ENCODE peak calls at places on chromosome 1, in eight cellular contexts. Y is fibroblast of lung; D is tibial artery; H is A549; F is neuronal stem cell; S is thoracic aorta; B is CD8-positive, alpha-beta T cell; W is AG04450. X is an unnamed sample.

GRCh38 chr1:29354511-29355098 is 118.3 kb downstream of the PTPRU start:
- DNase-seq in D (no peak), F (no peak), Y (no peak), S (no peak), W (no peak), H (no peak), B (no peak), X (no peak)

GRCh38 chr1:197797010-197797409 is 21.7 kb upstream of the DENND1B start:
- DNase-seq in H (no peak), Y (no peak), W (no peak), F (no peak), B (no peak), D (no peak), S (no peak), X (no peak)

GRCh38 chr1:55699151-55699695 is 484.1 kb upstream of the USP24 start:
- DNase-seq in D (no peak), S (no peak), B (no peak), H (no peak), W (no peak), F (no peak), Y (no peak), X (no peak)

GRCh38 chr1:3695326-3696217 is 43.3 kb downstream of the TP73 start:
- DNase-seq in F (peak), B (peak), D (no peak), W (no peak), H (peak), Y (peak), S (no peak), X (peak)

GRCh38 chr1:160282807-160283206 is 2.1 kb downstream of the PEX19 start:
- DNase-seq in D (no peak), S (no peak), B (no peak), W (no peak), Y (no peak), H (no peak), F (no peak), X (no peak)

GRCh38 chr1:85404393-85404792 is 60.6 kb downstream of the DDAH1 start:
- DNase-seq in D (no peak), B (no peak), H (no peak), F (no peak), W (no peak), S (no peak), Y (no peak), X (no peak)

GRCh38 chr1:3763351-3764125 is 9.0 kb upstream of the SMIM1 start:
- DNase-seq in W (no peak), Y (no peak), B (no peak), S (no peak), D (no peak), F (no peak), H (no peak), X (no peak)

GRCh38 chr1:235635938-235636663 is 13.5 kb downstream of the GNG4 start:
- DNase-seq in B (no peak), H (no peak), D (peak), S (no peak), Y (no peak), W (no peak), F (no peak), X (no peak)

GRCh38 chr1:226820935-226821718 is 49.3 kb upstream of the PSEN2 start:
- DNase-seq in D (peak), B (no peak), S (peak), W (peak), Y (peak), F (no peak), H (peak), X (peak)

GRCh38 chr1:101757985-101758384 is 238.7 kb downstream of the OLFM3 start:
- DNase-seq in D (no peak), B (no peak), H (no peak), S (no peak), Y (no peak), W (no peak), F (no peak), X (no peak)

GRCh38 chr1:79252598-79252997 is 246.1 kb upstream of the ADGRL4 start:
- DNase-seq in B (no peak), W (no peak), Y (no peak), H (no peak), F (no peak), D (no peak), S (no peak), X (no peak)

GRCh38 chr1:2236695-2237677 is 8.9 kb downstream of the SKI start:
- DNase-seq in F (no peak), D (no peak), Y (no peak), H (no peak), B (peak), S (no peak), W (no peak), X (no peak)
- H3K4me3 ChIP-seq in F (no peak), D (peak), Y (no peak), H (no peak), B (peak), S (peak), W (no peak), X (no peak)

GRCh38 chr1:64062529-64062928 is 140.9 kb upstream of the UBE2U start:
- DNase-seq in W (no peak), B (no peak), F (no peak), H (no peak), D (no peak), Y (no peak), S (no peak), X (no peak)
- H3K27ac ChIP-seq in W (no peak), B (no peak), F (no peak), H (no peak), D (no peak), Y (no peak), S (no peak), X (no peak)

DNA sequence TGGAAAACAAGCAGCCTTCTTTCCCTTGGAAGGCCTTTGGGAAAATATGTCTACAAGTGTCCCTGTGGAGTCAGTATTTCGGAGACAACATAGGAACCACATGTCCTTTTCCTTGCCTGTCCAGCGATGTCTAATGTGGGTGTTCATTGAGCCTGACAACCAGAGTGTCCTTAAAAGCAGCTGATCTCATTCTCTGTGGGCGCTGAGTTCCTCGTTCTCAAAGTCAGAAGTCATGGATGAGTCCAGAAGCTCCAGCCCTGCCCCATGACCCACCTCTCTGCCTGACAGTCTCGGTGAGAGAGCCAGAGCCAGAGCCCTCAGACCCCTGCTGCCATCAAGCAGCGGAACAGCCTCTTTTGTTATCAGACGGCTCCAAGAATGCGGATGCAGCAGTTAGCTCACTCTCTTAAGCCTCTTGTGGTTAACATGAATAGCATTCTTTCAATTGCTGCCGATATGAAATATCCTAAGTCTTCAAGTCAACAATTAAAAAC is 329.2 kb downstream of the TGFB2 start:
- DNase-seq in H (peak), B (no peak), F (peak), Y (peak), D (no peak), S (no peak), W (peak), X (peak)
- H3K4me3 ChIP-seq in H (no peak), B (no peak), F (no peak), Y (no peak), D (peak), S (peak), W (no peak), X (peak)

GRCh38 chr1:30889506-30889905 is 19.1 kb downstream of the SDC3 start:
- DNase-seq in D (no peak), B (no peak), W (peak), S (no peak), H (no peak), Y (no peak), F (no peak), X (no peak)

GRCh38 chr1:30891223-30891552 is 17.4 kb downstream of the SDC3 start:
- DNase-seq in S (no peak), W (no peak), Y (no peak), D (no peak), B (no peak), H (no peak), F (no peak), X (no peak)

GRCh38 chr1:30888975-30889374 is 19.6 kb downstream of the SDC3 start:
- DNase-seq in H (no peak), S (no peak), Y (no peak), F (no peak), W (no peak), B (no peak), D (no peak), X (no peak)

GRCh38 chr1:30892251-30892650 is 16.3 kb downstream of the SDC3 start:
- DNase-seq in B (no peak), H (no peak), Y (no peak), F (no peak), S (no peak), D (no peak), W (no peak), X (no peak)

GRCh38 chr1:30890502-30891222 is 17.9 kb downstream of the SDC3 start:
- DNase-seq in F (no peak), H (no peak), S (no peak), Y (no peak), W (no peak), D (no peak), B (no peak), X (no peak)
- H3K27ac ChIP-seq in F (no peak), H (no peak), S (no peak), Y (no peak), W (no peak), D (peak), B (no peak), X (no peak)

DNA sequence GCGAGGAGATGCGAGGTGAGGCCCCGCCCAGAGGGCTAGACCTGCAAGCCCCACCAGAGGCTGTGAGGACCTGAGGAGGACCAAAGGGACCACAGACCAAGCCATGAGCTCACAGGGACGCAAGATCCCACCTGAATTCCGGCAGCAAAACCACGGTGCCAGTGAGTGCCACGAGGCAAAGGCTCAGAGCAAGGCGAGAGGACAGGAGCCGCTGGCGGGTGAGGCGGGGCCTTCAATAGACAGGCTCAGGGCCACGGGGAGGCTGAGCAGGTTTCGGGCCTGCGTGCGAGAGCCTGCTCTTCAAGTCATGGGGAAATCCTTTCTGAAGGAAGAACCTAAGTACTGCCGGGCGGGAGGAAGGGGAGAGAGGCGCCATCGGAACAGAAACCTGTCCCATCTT is 7.1 kb upstream of the TMEM240 start:
- DNase-seq in D (no peak), F (no peak), Y (no peak), S (no peak), B (no peak), W (no peak), H (no peak), X (no peak)
- H3K4me3 ChIP-seq in D (no peak), F (no peak), Y (no peak), S (no peak), B (no peak), W (no peak), H (no peak), X (no peak)

DNA sequence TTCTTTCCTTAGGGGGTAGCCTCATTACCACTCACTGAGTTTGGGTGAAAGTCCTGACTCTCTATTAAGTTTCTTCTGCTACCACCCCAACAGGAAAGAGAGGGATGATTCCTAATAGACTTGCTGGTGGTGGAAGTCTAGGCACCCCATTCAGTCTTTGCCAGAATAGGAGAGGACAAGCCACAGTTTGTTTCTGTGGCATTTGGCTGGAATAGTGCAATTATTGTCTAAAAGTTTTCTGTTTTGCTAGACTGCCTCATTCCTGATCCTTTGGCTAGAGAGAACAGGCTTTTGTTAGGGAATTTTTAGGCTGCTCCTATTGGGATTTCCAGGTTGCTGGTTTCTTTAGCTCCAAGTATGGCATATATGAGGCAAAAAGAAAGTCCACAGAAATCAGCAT is 9.9 kb upstream of the HJV start:
- DNase-seq in W (no peak), S (no peak), F (no peak), H (no peak), D (no peak), B (no peak), Y (no peak), X (no peak)
- H3K27ac ChIP-seq in W (no peak), S (no peak), F (no peak), H (no peak), D (no peak), B (no peak), Y (no peak), X (no peak)